ENCODE peak calls at places on chromosomes 16 and 17, in four cellular contexts. Y is AG04450, M is A549, N is tibial artery. E is an unnamed sample.

GRCh38 chr16:56930516-56931252 is 1.3 kb upstream of the HERPUD1 start:
- DNase-seq in Y (no peak), M (no peak), N (peak), E (no peak)

GRCh38 chr17:62626719-62627218 is 701 bp upstream of the MRC2 start:
- DNase-seq in Y (peak), M (peak), N (peak), E (peak)

GRCh38 chr16:3625911-3626732 is 14.7 kb upstream of the SLX4 start:
- DNase-seq in Y (no peak), M (no peak), N (no peak), E (no peak)

GRCh38 chr17:11996722-11997146 is 541 bp downstream of the ZNF18 start:
- DNase-seq in Y (no peak), M (peak), N (peak), E (peak)

GRCh38 chr17:10613775-10614513 is 43.2 kb downstream of the MYH3 start:
- DNase-seq in Y (no peak), M (no peak), N (no peak), E (no peak)

GRCh38 chr16:11094838-11095565 is 150.6 kb downstream of the CLEC16A start:
- DNase-seq in Y (no peak), M (no peak), N (no peak), E (no peak)

GRCh38 chr17:43720311-43721060 is 38.1 kb downstream of the SOST start:
- DNase-seq in Y (no peak), M (peak), N (peak), E (peak)

GRCh38 chr16:67538666-67539101 is 10.1 kb downstream of the RIPOR1 start:
- DNase-seq in Y (no peak), M (no peak), N (no peak), E (no peak)

GRCh38 chr16:67312450-67313118 is 14.0 kb downstream of the KCTD19 start:
- DNase-seq in Y (no peak), M (no peak), N (no peak), E (no peak)

GRCh38 chr17:57861000-57861736 is 11.3 kb upstream of the MRPS23 start:
- DNase-seq in Y (no peak), M (peak), N (peak), E (peak)

GRCh38 chr17:1644493-1645206 is 882 bp downstream of the SCARF1 start:
- DNase-seq in Y (no peak), M (no peak), N (no peak), E (no peak)

GRCh38 chr16:31107465-31107867 is 720 bp upstream of the BCKDK start:
- DNase-seq in Y (no peak), M (no peak), N (no peak), E (no peak)

GRCh38 chr16:47887496-47887895 is 268.3 kb downstream of the ABCC12 start:
- DNase-seq in Y (no peak), M (peak), N (no peak), E (no peak)

GRCh38 chr17:199806-200603 is 18.6 kb upstream of the DOC2B start:
- DNase-seq in Y (no peak), M (no peak), N (no peak), E (no peak)

GRCh38 chr16:48462146-48462740 is 77.0 kb upstream of the SIAH1 start:
- DNase-seq in Y (no peak), M (peak), N (no peak), E (no peak)

GRCh38 chr16:13168091-13168572 is 266.7 kb downstream of the SHISA9 start:
- DNase-seq in Y (no peak), M (peak), N (no peak), E (no peak)

GRCh38 chr16:88380619-88381018 is 2.1 kb upstream of the ZNF469 start:
- DNase-seq in Y (no peak), M (no peak), N (peak), E (no peak)

GRCh38 chr17:67491009-67491677 is 114.1 kb downstream of the PITPNC1 start:
- DNase-seq in Y (peak), M (peak), N (peak), E (peak)

GRCh38 chr16:85655216-85656129 is 33.3 kb downstream of the GINS2 start:
- DNase-seq in Y (no peak), M (no peak), N (no peak), E (no peak)

GRCh38 chr17:60148300-60148838 is 1.4 kb upstream of the CA4 start:
- DNase-seq in Y (no peak), M (no peak), N (no peak), E (no peak)

GRCh38 chr17:37818689-37819088 is 73.8 kb upstream of the HNF1B start:
- DNase-seq in Y (peak), M (peak), N (no peak), E (no peak)

GRCh38 chr16:3650631-3651265 is 3.7 kb upstream of the DNASE1 start:
- DNase-seq in Y (no peak), M (no peak), N (no peak), E (peak)

GRCh38 chr17:2035549-2036490 is 5.9 kb downstream of the DPH1 start:
- DNase-seq in Y (no peak), M (no peak), N (no peak), E (no peak)

GRCh38 chr17:36778458-36778857 is 158.8 kb upstream of the LHX1 start:
- DNase-seq in Y (no peak), M (no peak), N (no peak), E (no peak)

GRCh38 chr16:85387171-85387507 is 226.0 kb upstream of the GSE1 start:
- DNase-seq in Y (no peak), M (no peak), N (peak), E (no peak)

GRCh38 chr17:72397687-72398086 is 276.9 kb downstream of the SOX9 start:
- DNase-seq in Y (no peak), M (no peak), N (no peak), E (no peak)

GRCh38 chr17:39225974-39226683 is 384 bp upstream of the STAC2 start:
- DNase-seq in Y (no peak), M (peak), N (peak), E (no peak)

GRCh38 chr17:80539022-80539421 is 5.6 kb upstream of the RPTOR start:
- DNase-seq in Y (no peak), M (peak), N (no peak), E (no peak)

GRCh38 chr17:14333506-14333905 is 32.6 kb downstream of the HS3ST3B1 start:
- DNase-seq in Y (no peak), M (no peak), N (no peak), E (no peak)

GRCh38 chr16:64866026-64866425 is 255.8 kb downstream of the CDH11 start:
- DNase-seq in Y (no peak), M (no peak), N (no peak), E (no peak)

GRCh38 chr16:19139436-19140091 is 25.8 kb downstream of the ITPRIPL2 start:
- DNase-seq in Y (no peak), M (no peak), N (no peak), E (no peak)

GRCh38 chr17:19706791-19707727 is 9.3 kb downstream of the SLC47A2 start:
- DNase-seq in Y (no peak), M (no peak), N (no peak), E (no peak)

GRCh38 chr16:84749815-84750214 is 50.0 kb downstream of the USP10 start:
- DNase-seq in Y (no peak), M (no peak), N (no peak), E (no peak)

GRCh38 chr16:17404903-17405691 is 65.7 kb downstream of the XYLT1 start:
- DNase-seq in Y (no peak), M (no peak), N (peak), E (peak)

GRCh38 chr17:1484586-1485310 is 7.7 kb downstream of the MYO1C start:
- DNase-seq in Y (no peak), M (peak), N (peak), E (no peak)

GRCh38 chr17:77555741-77556291 is 402.7 kb upstream of the TNRC6C start:
- DNase-seq in Y (no peak), M (peak), N (no peak), E (no peak)

DNA sequence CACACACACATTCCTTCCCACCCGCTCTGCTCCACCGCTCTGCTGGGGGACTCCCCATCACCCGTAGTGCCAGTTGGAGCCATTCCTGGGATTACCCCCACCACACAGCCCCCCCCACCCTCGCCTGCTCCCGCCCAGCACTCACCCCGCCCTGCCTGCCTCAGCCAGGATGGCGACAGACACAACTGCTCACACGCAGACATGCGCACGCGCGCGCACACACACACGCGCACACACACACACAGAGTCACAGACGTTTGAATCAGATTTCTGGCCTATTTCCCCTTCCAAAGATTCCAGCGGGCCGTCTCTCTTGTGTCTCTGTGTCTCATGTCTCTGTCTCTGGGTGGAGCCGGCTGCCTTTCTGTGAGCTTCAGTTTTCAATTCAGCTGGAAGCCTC is 4.4 kb downstream of the CACNA1G start:
- DNase-seq in Y (no peak), M (peak), N (peak), E (peak)
- H3K4me3 ChIP-seq in Y (no peak), M (no peak), N (peak), E (no peak)

GRCh38 chr16:53417011-53417410 is 17.3 kb upstream of the RBL2 start:
- DNase-seq in Y (no peak), M (no peak), N (no peak), E (no peak)

GRCh38 chr16:53417976-53418375 is 16.3 kb upstream of the RBL2 start:
- DNase-seq in Y (no peak), M (no peak), N (no peak), E (no peak)

GRCh38 chr16:53413864-53414263 is 20.4 kb upstream of the RBL2 start:
- DNase-seq in Y (no peak), M (no peak), N (no peak), E (no peak)

GRCh38 chr16:53414381-53414780 is 19.9 kb upstream of the RBL2 start:
- DNase-seq in Y (no peak), M (no peak), N (no peak), E (no peak)

DNA sequence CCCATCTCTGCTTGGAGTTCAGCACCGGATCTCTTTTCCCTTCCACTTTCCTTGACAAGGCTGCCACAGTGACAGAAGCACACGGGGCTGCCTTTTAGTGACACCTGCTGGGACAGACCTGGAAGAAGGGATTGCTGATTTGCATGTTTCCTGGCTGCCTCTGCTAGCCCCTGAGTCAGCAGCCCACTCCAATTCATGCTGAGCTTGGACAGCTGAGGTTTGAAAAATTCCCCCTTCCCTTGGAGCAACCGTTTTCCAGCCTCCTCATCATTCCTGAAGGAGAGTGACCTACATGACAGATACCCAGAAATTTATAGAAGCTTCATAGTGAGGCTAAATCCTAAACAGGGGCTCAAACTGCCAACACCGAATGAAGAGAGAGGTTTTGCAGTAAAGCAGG is 18.8 kb upstream of the RBL2 start:
- DNase-seq in Y (no peak), M (peak), N (no peak), E (no peak)
- TF ChIP-seq CTCF in Y (no peak), M (peak), N (no peak), E (no peak)

GRCh38 chr16:46884513-46885293 is 541 bp downstream of the GPT2 start:
- DNase-seq in Y (no peak), M (no peak), N (no peak), E (no peak)

GRCh38 chr16:46882304-46882939 is 1.7 kb upstream of the GPT2 start:
- DNase-seq in Y (no peak), M (no peak), N (no peak), E (no peak)

GRCh38 chr16:46883353-46883689 is 841 bp upstream of the GPT2 start:
- DNase-seq in Y (no peak), M (no peak), N (no peak), E (no peak)

GRCh38 chr16:46883690-46884512 is at the start of gene GPT2:
- DNase-seq in Y (peak), M (peak), N (peak), E (peak)

DNA sequence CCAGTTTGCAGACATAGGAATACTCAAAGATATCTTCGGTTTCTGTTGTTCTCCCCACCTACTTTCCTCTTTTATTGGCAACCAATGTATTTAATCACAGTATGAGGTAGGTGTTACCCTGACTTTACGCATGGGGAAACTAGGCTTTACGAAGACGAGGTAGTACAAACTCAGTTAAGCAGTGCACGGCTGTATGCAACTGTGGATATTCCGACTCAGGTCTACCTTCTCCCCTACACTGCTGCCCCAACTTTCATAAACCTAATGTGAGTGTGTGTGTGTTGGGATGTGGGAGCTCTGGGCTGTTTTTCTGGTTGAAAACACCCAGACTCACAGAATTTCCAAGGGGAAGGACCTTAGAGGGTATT is 1.2 kb upstream of the GPT2 start:
- DNase-seq in Y (no peak), M (no peak), N (no peak), E (no peak)
- H3K4me3 ChIP-seq in Y (no peak), M (peak), N (no peak), E (no peak)

GRCh38 chr16:50627419-50627818 is 53.7 kb downstream of the SNX20 start:
- DNase-seq in Y (no peak), M (no peak), N (peak), E (no peak)

GRCh38 chr16:50631249-50631984 is 49.7 kb downstream of the SNX20 start:
- DNase-seq in Y (no peak), M (no peak), N (no peak), E (no peak)

GRCh38 chr16:50628156-50628802 is 52.8 kb downstream of the SNX20 start:
- DNase-seq in Y (no peak), M (no peak), N (no peak), E (no peak)

GRCh38 chr16:50630394-50631020 is 50.6 kb downstream of the SNX20 start:
- DNase-seq in Y (no peak), M (no peak), N (no peak), E (no peak)

DNA sequence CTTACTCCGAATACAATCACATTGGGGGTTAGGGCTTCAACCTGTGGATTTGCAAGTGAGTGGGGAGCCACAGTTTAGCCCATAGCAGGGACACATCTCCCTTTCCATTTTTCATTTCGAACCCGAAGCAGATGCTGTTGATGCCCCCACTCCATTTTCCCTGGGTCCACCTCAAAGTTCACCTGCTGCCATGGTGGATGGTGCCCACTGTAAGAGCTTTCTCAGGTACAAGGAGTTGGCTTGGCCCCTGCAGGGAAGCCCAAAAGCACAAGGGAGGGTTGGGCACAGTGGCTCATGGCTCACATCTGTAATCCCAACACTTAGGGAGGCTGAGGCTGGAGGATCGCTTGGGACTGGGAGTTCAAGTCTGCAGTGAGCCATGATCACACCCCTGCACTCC is 51.8 kb downstream of the SNX20 start:
- DNase-seq in Y (no peak), M (no peak), N (no peak), E (no peak)
- TF ChIP-seq CTCF in Y (no peak), M (no peak), N (no peak), E (no peak)

GRCh38 chr16:79431923-79432322 is 168.6 kb downstream of the MAF start:
- DNase-seq in Y (no peak), M (no peak), N (no peak), E (no peak)

GRCh38 chr16:79434771-79435170 is 165.8 kb downstream of the MAF start:
- DNase-seq in Y (no peak), M (no peak), N (no peak), E (no peak)

GRCh38 chr16:79430129-79430789 is 170.3 kb downstream of the MAF start:
- DNase-seq in Y (no peak), M (no peak), N (no peak), E (no peak)

GRCh38 chr16:79436885-79437284 is 163.7 kb downstream of the MAF start:
- DNase-seq in Y (no peak), M (no peak), N (no peak), E (no peak)

GRCh38 chr16:79434097-79434496 is 166.4 kb downstream of the MAF start:
- DNase-seq in Y (no peak), M (no peak), N (no peak), E (no peak)
- H3K4me3 ChIP-seq in Y (no peak), M (no peak), N (no peak), E (no peak)

DNA sequence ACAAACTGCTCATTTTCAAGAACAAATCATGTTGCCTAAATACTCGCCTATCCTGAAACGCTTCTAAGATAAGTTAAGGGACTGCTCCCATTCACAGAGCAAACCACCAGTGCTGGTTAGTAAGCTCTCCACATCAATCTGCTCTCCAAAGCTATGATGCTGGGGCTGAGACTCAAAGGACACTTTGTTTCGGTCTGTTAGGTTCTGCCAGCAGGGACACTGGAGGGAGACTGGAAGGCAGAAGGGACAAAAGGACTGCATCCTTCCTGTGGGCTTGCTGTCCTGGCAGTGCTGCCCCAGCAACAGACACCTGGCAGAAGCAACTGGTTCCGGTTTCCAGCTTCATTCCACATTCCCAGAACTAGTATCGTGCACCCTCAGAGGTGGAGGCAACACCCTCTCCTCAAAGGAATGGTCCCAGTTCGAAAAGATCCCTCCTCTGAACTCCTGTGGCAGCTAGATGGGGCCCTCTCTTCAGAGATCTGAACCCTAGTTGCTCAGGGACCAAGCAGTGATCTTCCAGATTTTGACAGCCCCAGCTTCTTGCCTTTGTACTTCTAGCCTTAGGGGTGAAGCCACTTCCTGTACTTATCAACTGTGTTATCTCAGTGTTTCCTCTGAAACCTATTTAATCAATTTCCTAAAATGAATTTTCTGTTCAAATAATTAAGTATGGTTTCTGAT is 73.4 kb upstream of the GSG1L start:
- DNase-seq in Y (no peak), M (no peak), N (no peak), E (no peak)
- TF ChIP-seq CTCF in Y (no peak), M (no peak), N (no peak), E (no peak)

GRCh38 chr16:578870-579405 is 9.2 kb downstream of the PIGQ start:
- DNase-seq in Y (no peak), M (peak), N (peak), E (peak)
- H3K4me3 ChIP-seq in Y (no peak), M (peak), N (no peak), E (no peak)

GRCh38 chr16:74954763-74955162 is 30.2 kb downstream of the WDR59 start:
- DNase-seq in Y (no peak), M (no peak), N (no peak), E (no peak)
- TF ChIP-seq CTCF in Y (no peak), M (no peak), N (no peak), E (no peak)